ENCODE peak calls at places on chromosomes 11 and 22, in ten cellular contexts. B is stimulated activated CD4-positive, alpha-beta T cell treated with anti-CD3 and anti-CD28 coated beads, Interleukin-2, amount 100 ng/mL, for 24 hours; K is activated naive CD4-positive, alpha-beta T cell; R is cardiac fibroblast; E is foreskin keratinocyte; F is right atrium auricular region; S is NCI-H345; D is endothelial cell of umbilical vein; I is sciatic nerve; O is mesendoderm. M is an unnamed sample.

GRCh38 chr11:85951428-85952107 is 96.4 kb downstream of the CCDC83 start:
- DNase-seq in B (no peak), K (no peak), R (no peak), E (no peak), F (no peak), S (no peak), D (no peak), I (no peak), O (no peak), M (no peak)

GRCh38 chr11:130381317-130381716 is 47.1 kb downstream of the ADAMTS8 start:
- DNase-seq in B (no peak), K (no peak), R (no peak), E (no peak), F (no peak), S (no peak), D (no peak), I (no peak), O (peak; percentile 77), M (no peak)

GRCh38 chr22:37401861-37402506 is 25.3 kb downstream of the ELFN2 start:
- DNase-seq in B (no peak), K (no peak), R (no peak), E (no peak), F (no peak), S (no peak), D (no peak), I (no peak), O (no peak), M (no peak)

GRCh38 chr11:68610452-68611116 is 73.8 kb upstream of the GAL start:
- DNase-seq in B (no peak), K (no peak), R (peak; percentile 22), E (no peak), F (no peak), S (no peak), D (no peak), I (no peak), O (peak; percentile 63), M (no peak)

GRCh38 chr11:114984611-114985163 is 306.4 kb downstream of the NXPE2 start:
- DNase-seq in B (no peak), K (no peak), R (no peak), E (no peak), F (no peak), S (no peak), D (no peak), I (no peak), O (no peak), M (no peak)

GRCh38 chr11:121757480-121758125 is 304.8 kb upstream of the SORL1-AS1 start:
- DNase-seq in B (no peak), K (no peak), R (no peak), E (peak; percentile 46), F (no peak), S (no peak), D (peak; percentile 20), I (no peak), O (no peak), M (no peak)

GRCh38 chr11:14358729-14359439 is at the start of gene RRAS2:
- DNase-seq in B (peak; percentile 80), K (peak; percentile 49), R (peak; percentile 70), E (no peak), F (peak; percentile 72), S (peak; percentile 85), D (peak; percentile 77), I (peak; percentile 81), O (peak; percentile 91), M (peak; percentile 77)

GRCh38 chr11:86183694-86184093 is 60.9 kb upstream of the EED start:
- DNase-seq in B (peak; percentile 52), K (no peak), R (peak; percentile 69), E (no peak), F (no peak), S (no peak), D (no peak), I (no peak), O (no peak), M (no peak)

GRCh38 chr11:8090756-8091155 is 9.7 kb downstream of the TUB start:
- DNase-seq in B (peak; percentile 55), K (no peak), R (peak; percentile 54), E (no peak), F (no peak), S (peak; percentile 21), D (peak; percentile 41), I (peak; percentile 69), O (peak; percentile 80), M (no peak)

GRCh38 chr11:134513585-134514120 is 101.6 kb upstream of the B3GAT1 start:
- DNase-seq in B (no peak), K (no peak), R (no peak), E (no peak), F (no peak), S (peak; percentile 10), D (no peak), I (peak; percentile 14), O (no peak), M (no peak)

GRCh38 chr22:33605201-33605600 is 315.1 kb downstream of the LARGE1 start:
- DNase-seq in B (no peak), K (no peak), R (no peak), E (no peak), F (no peak), S (no peak), D (no peak), I (no peak), O (no peak), M (no peak)

GRCh38 chr22:30320021-30320556 is 6.7 kb downstream of the TBC1D10A start:
- DNase-seq in B (no peak), K (no peak), R (no peak), E (no peak), F (no peak), S (no peak), D (no peak), I (no peak), O (no peak), M (no peak)

GRCh38 chr11:47946682-47947575 is 33.4 kb upstream of the PTPRJ start:
- DNase-seq in B (peak; percentile 36), K (no peak), R (peak; percentile 97), E (peak; percentile 88), F (peak; percentile 87), S (no peak), D (peak; percentile 88), I (peak; percentile 82), O (peak; percentile 81), M (peak; percentile 26)

GRCh38 chr11:130772266-130773227 is 143.7 kb downstream of the SNX19 start:
- DNase-seq in B (no peak), K (no peak), R (peak; percentile 95), E (peak; percentile 92), F (no peak), S (no peak), D (peak; percentile 16), I (peak; percentile 61), O (no peak), M (no peak)

GRCh38 chr22:27459955-27460354 is 341.6 kb downstream of the MN1 start:
- DNase-seq in B (no peak), K (no peak), R (no peak), E (no peak), F (no peak), S (no peak), D (no peak), I (no peak), O (peak; percentile 22), M (no peak)

GRCh38 chr11:112932593-112932992 is 28.6 kb upstream of the NCAM1 start:
- DNase-seq in B (no peak), K (no peak), R (no peak), E (no peak), F (no peak), S (no peak), D (no peak), I (no peak), O (no peak), M (no peak)

GRCh38 chr11:12403122-12403994 is 26.0 kb downstream of the PARVA start:
- DNase-seq in B (no peak), K (no peak), R (no peak), E (no peak), F (no peak), S (no peak), D (no peak), I (no peak), O (no peak), M (no peak)

GRCh38 chr11:117983163-117983475 is 3.1 kb upstream of the IL10RA start:
- DNase-seq in B (no peak), K (no peak), R (no peak), E (no peak), F (no peak), S (no peak), D (no peak), I (no peak), O (no peak), M (no peak)

GRCh38 chr11:46369458-46370152 is 11.9 kb upstream of the MDK start:
- DNase-seq in B (peak; percentile 69), K (no peak), R (peak; percentile 80), E (no peak), F (no peak), S (peak; percentile 33), D (peak; percentile 49), I (no peak), O (peak; percentile 94), M (no peak)

GRCh38 chr11:7900686-7901085 is 30.4 kb downstream of the OR10A6 start:
- DNase-seq in B (no peak), K (no peak), R (no peak), E (no peak), F (no peak), S (no peak), D (no peak), I (no peak), O (no peak), M (no peak)

GRCh38 chr11:6566704-6567370 is 36.6 kb downstream of the RRP8 start:
- DNase-seq in B (no peak), K (no peak), R (no peak), E (no peak), F (no peak), S (no peak), D (no peak), I (no peak), O (no peak), M (no peak)

GRCh38 chr11:73473252-73473651 is 97.1 kb downstream of the RELT start:
- DNase-seq in B (no peak), K (no peak), R (no peak), E (no peak), F (no peak), S (no peak), D (no peak), I (no peak), O (no peak), M (no peak)

GRCh38 chr11:104547996-104548661 is 350.1 kb downstream of the CASP12 start:
- DNase-seq in B (no peak), K (no peak), R (peak; percentile 60), E (peak; percentile 25), F (no peak), S (no peak), D (no peak), I (no peak), O (peak; percentile 16), M (no peak)

GRCh38 chr11:77072851-77073327 is 6.1 kb downstream of the CAPN5 start:
- DNase-seq in B (no peak), K (no peak), R (no peak), E (no peak), F (no peak), S (no peak), D (no peak), I (no peak), O (no peak), M (peak; percentile 67)

GRCh38 chr11:119673389-119674336 is 55.3 kb downstream of the NECTIN1 start:
- DNase-seq in B (peak; percentile 44), K (no peak), R (no peak), E (no peak), F (no peak), S (no peak), D (no peak), I (no peak), O (no peak), M (peak; percentile 60)

M was measured in NK-92 treated with Interleukin-12 subunit alpha and Interleukin-12 subunit beta, amount 100 ng/mL, for 24 hours.